ENCODE peak calls at places on chromosomes 2 and 18, in eight cellular contexts. N is skeletal muscle cell, H is NCI-H1048, B is fibroblast of the conjunctiva, G is thoracic aorta, P is fibroblast of mammary gland, J is NCI-H1436 treated with DMSO at 0.1 percent for 48 hours, S is left cardiac atrium. W is an unnamed sample.

GRCh38 chr2:128389521-128389920 is 70.9 kb upstream of the HS6ST1 start:
- DNase-seq in N (no peak), H (no peak), B (no peak), G (no peak), P (no peak), J (no peak), S (no peak), W (no peak)

GRCh38 chr2:225164406-225165048 is 122.3 kb upstream of the DOCK10 start:
- DNase-seq in N (peak), H (no peak), B (no peak), G (no peak), P (peak), J (no peak), S (no peak), W (no peak)

GRCh38 chr18:7196421-7196820 is 34.5 kb upstream of the LRRC30 start:
- DNase-seq in N (no peak), H (no peak), B (no peak), G (no peak), P (no peak), J (no peak), S (no peak), W (no peak)

GRCh38 chr2:29295843-29296242 is 180.6 kb downstream of the CLIP4 start:
- DNase-seq in N (no peak), H (no peak), B (no peak), G (no peak), P (peak), J (no peak), S (no peak), W (no peak)

GRCh38 chr2:19819097-19820065 is 82.4 kb downstream of the TTC32 start:
- DNase-seq in N (peak), H (no peak), B (peak), G (no peak), P (peak), J (no peak), S (no peak), W (no peak)

GRCh38 chr2:191167766-191168165 is 17.0 kb upstream of the STAT4 start:
- DNase-seq in N (peak), H (no peak), B (peak), G (no peak), P (peak), J (no peak), S (no peak), W (no peak)

GRCh38 chr2:201931955-201932354 is 101.7 kb upstream of the FZD7 start:
- DNase-seq in N (no peak), H (no peak), B (no peak), G (no peak), P (peak), J (no peak), S (no peak), W (no peak)

GRCh38 chr18:9494778-9495302 is 19.5 kb downstream of the RALBP1 start:
- DNase-seq in N (no peak), H (no peak), B (no peak), G (no peak), P (peak), J (no peak), S (no peak), W (no peak)

GRCh38 chr2:68556384-68556783 is 87.0 kb upstream of the PROKR1 start:
- DNase-seq in N (no peak), H (no peak), B (no peak), G (no peak), P (peak), J (no peak), S (no peak), W (no peak)

GRCh38 chr2:197163755-197164753 is 146.5 kb downstream of the ANKRD44 start:
- DNase-seq in N (no peak), H (no peak), B (no peak), G (no peak), P (no peak), J (no peak), S (peak), W (no peak)

GRCh38 chr2:30733829-30734520 is 73.3 kb downstream of the CAPN13 start:
- DNase-seq in N (no peak), H (no peak), B (no peak), G (no peak), P (no peak), J (no peak), S (no peak), W (no peak)

GRCh38 chr2:240762971-240763370 is 57.0 kb downstream of the KIF1A start:
- DNase-seq in N (no peak), H (no peak), B (no peak), G (no peak), P (no peak), J (no peak), S (no peak), W (no peak)

GRCh38 chr2:27689424-27689823 is 25.7 kb downstream of the SLC4A1AP start:
- DNase-seq in N (no peak), H (no peak), B (no peak), G (no peak), P (no peak), J (no peak), S (no peak), W (no peak)

GRCh38 chr2:11155326-11156059 is at the start of gene SLC66A3:
- DNase-seq in N (peak), H (peak), B (no peak), G (peak), P (peak), J (no peak), S (peak), W (no peak)

GRCh38 chr2:134127496-134127895 is 126.4 kb upstream of the MGAT5 start:
- DNase-seq in N (no peak), H (no peak), B (no peak), G (no peak), P (no peak), J (no peak), S (no peak), W (no peak)